ENCODE peak calls at places on chromosomes 13 and 19, in seven cellular contexts. G is CD8-positive, alpha-beta T cell; O is choroid plexus epithelial cell; A is BJ; H is uterus; X is OCI-LY7; P is fibroblast of pulmonary artery. Z is an unnamed sample.
A peak's percentile ranks its signal among the peaks of the same experiment; 100 is the strongest.

GRCh38 chr13:61136515-61136914 is 279.1 kb downstream of the PCDH20 start:
- DNase-seq in O (no peak), A (no peak), G (no peak), H (no peak), P (no peak), X (no peak), Z (no peak)

GRCh38 chr13:94712812-94713555 is 639 bp upstream of the SOX21 start:
- DNase-seq in X (no peak), G (no peak), A (peak; percentile 4), P (peak; percentile 65), H (no peak), O (peak; percentile 72), Z (peak; percentile 74)

GRCh38 chr13:50843256-50844043 is at the start of gene DLEU7:
- DNase-seq in X (no peak), P (no peak), A (no peak), O (no peak), G (no peak), H (no peak), Z (peak; percentile 73)

GRCh38 chr13:84121456-84121855 is 239.2 kb upstream of the SLITRK1 start:
- DNase-seq in H (no peak), X (no peak), A (no peak), P (peak; percentile 21), G (no peak), O (peak; percentile 74), Z (no peak)

GRCh38 chr19:33421368-33421767 is 47.9 kb downstream of the CEBPG start:
- DNase-seq in G (no peak), O (no peak), H (no peak), P (no peak), A (no peak), X (no peak), Z (no peak)

GRCh38 chr19:1206733-1207301 is 1.2 kb downstream of the STK11 start:
- DNase-seq in G (no peak), H (no peak), O (no peak), P (no peak), A (no peak), X (peak; percentile 39), Z (no peak)

GRCh38 chr13:99357149-99357596 is 50.0 kb upstream of the GPR183 start:
- DNase-seq in P (peak; percentile 85), X (no peak), G (no peak), H (no peak), A (no peak), O (peak; percentile 70), Z (no peak)

GRCh38 chr19:13122275-13122878 is 4.3 kb downstream of the NACC1 start:
- DNase-seq in A (no peak), X (no peak), H (no peak), G (no peak), O (no peak), P (no peak), Z (no peak)

GRCh38 chr19:8877854-8878705 is 45.9 kb downstream of the MBD3L1 start:
- DNase-seq in X (peak; percentile 25), P (no peak), H (no peak), G (no peak), O (no peak), A (no peak), Z (no peak)

GRCh38 chr19:43532571-43532961 is 422 bp upstream of the ZNF575 start:
- DNase-seq in A (no peak), H (no peak), G (peak; percentile 47), P (no peak), O (no peak), X (peak; percentile 44), Z (no peak)

GRCh38 chr19:43534811-43535761 is 2.1 kb downstream of the ZNF575 start:
- DNase-seq in X (peak; percentile 31), O (peak; percentile 75), G (no peak), H (peak; percentile 70), P (peak; percentile 74), A (no peak), Z (peak; percentile 75)

GRCh38 chr19:43534305-43534612 is 1.3 kb downstream of the ZNF575 start:
- DNase-seq in X (no peak), P (no peak), O (no peak), A (no peak), H (no peak), G (no peak), Z (no peak)

GRCh38 chr19:43533546-43534304 is 737 bp downstream of the ZNF575 start:
- DNase-seq in A (peak; percentile 99), X (peak; percentile 78), O (peak; percentile 100), P (peak; percentile 100), G (peak; percentile 80), H (peak; percentile 100), Z (peak; percentile 98)

DNA sequence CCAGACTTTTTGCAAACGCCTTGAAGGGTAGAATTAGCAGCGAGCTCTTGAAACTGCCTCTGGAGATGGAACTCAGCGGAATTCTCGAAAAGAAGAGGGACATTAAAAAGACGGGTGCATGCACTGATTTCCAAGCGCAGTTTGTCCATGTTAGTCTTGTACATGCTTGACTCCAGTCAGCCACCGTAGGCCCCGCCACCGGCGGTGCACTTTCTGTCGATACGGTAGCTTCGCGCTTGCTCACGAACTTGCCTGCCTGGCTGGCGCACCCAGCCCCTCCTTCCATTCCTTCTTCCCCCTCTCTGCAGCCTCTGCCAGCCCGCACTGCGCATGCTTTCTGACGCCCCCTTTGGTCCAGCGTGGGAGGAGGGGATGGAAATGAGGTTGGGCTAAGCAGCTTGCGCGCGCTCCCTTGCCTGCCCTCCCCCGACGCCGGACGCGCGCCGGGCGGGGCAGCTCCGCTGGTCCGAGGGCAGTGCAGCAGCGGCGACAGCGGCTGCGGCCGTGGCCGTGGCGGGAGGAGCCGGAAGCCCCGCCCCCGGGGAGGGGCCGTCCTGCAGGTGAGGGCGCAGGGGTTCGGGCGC is at the start of gene ZNF575:
- DNase-seq in P (peak; percentile 96), X (peak; percentile 75), A (peak; percentile 79), O (peak; percentile 95), H (peak; percentile 89), G (peak; percentile 78), Z (peak; percentile 94)
- TF ChIP-seq CTCF in P (no peak), X (no peak), A (no peak), O (no peak), H (no peak), G (no peak), Z (no peak)

GRCh38 chr13:70960841-70961443 is 852.7 kb upstream of the KLHL1 start:
- DNase-seq in X (peak; percentile 1), A (no peak), O (peak; percentile 68), P (peak; percentile 61), H (no peak), G (no peak), Z (no peak)
- TF ChIP-seq CTCF in X (peak; percentile 66), A (peak; percentile 51), O (peak; percentile 67), P (peak; percentile 68), H (peak; percentile 21), G (no peak), Z (peak; percentile 72)

GRCh38 chr19:39566064-39566463 is 26.1 kb upstream of the EID2 start:
- DNase-seq in X (no peak), P (peak; percentile 3), G (no peak), A (no peak), O (no peak), H (no peak), Z (no peak)
- TF ChIP-seq CTCF in X (no peak), P (no peak), G (no peak), A (no peak), O (no peak), H (no peak), Z (no peak)

GRCh38 chr19:10043286-10043927 is 30.1 kb downstream of the RDH8 start:
- DNase-seq in X (no peak), H (no peak), G (no peak), P (peak; percentile 51), A (no peak), O (peak; percentile 41), Z (no peak)

GRCh38 chr19:10037367-10037766 is 24.1 kb downstream of the RDH8 start:
- DNase-seq in G (no peak), P (no peak), X (no peak), A (no peak), O (no peak), H (no peak), Z (no peak)

GRCh38 chr19:10033614-10034013 is 20.3 kb downstream of the RDH8 start:
- DNase-seq in G (no peak), H (no peak), X (no peak), P (no peak), O (no peak), A (no peak), Z (no peak)

GRCh38 chr19:10036601-10037071 is 23.4 kb downstream of the RDH8 start:
- DNase-seq in P (peak; percentile 6), X (no peak), O (no peak), A (no peak), G (no peak), H (no peak), Z (no peak)

GRCh38 chr19:10037809-10038208 is 24.5 kb downstream of the RDH8 start:
- DNase-seq in X (no peak), O (no peak), G (no peak), P (no peak), H (no peak), A (no peak), Z (no peak)
- TF ChIP-seq CTCF in X (no peak), O (no peak), G (no peak), P (no peak), H (no peak), A (no peak), Z (no peak)